ENCODE peak calls at places on chromosomes 13 and 19, in six cellular contexts. W is prostate gland, A is heart right ventricle, F is psoas muscle, S is lower lobe of right lung, I is tibial artery. L is an unnamed sample.

GRCh38 chr13:42279080-42279479 is 7.1 kb downstream of the AKAP11 start:
- DNase-seq in W (no peak), A (no peak), F (no peak), S (no peak), I (no peak), L (no peak)

GRCh38 chr13:50323440-50324070 is 308.3 kb downstream of the KCNRG start:
- DNase-seq in W (no peak), A (no peak), F (no peak), S (no peak), I (no peak), L (no peak)

GRCh38 chr13:39144941-39145533 is 106.8 kb downstream of the NHLRC3 start:
- DNase-seq in W (peak), A (peak), F (peak), S (no peak), I (peak), L (peak)

GRCh38 chr13:93004919-93005318 is 221.7 kb upstream of the GPC6 start:
- DNase-seq in W (no peak), A (no peak), F (no peak), S (no peak), I (no peak), L (no peak)

GRCh38 chr19:5150902-5151741 is 182.2 kb downstream of the KDM4B start:
- DNase-seq in W (no peak), A (peak), F (peak), S (peak), I (peak), L (peak)

GRCh38 chr19:3398114-3398899 is 31.9 kb downstream of the NFIC start:
- DNase-seq in W (peak), A (peak), F (peak), S (peak), I (peak), L (peak)

GRCh38 chr13:98202026-98202425 is 25.0 kb upstream of the RNF113B start:
- DNase-seq in W (no peak), A (peak), F (no peak), S (no peak), I (no peak), L (no peak)

GRCh38 chr19:6521718-6522646 is 8.8 kb upstream of the TNFSF9 start:
- DNase-seq in W (no peak), A (no peak), F (no peak), S (peak), I (no peak), L (peak)

GRCh38 chr13:70527553-70527952 is 419.3 kb upstream of the KLHL1 start:
- DNase-seq in W (no peak), A (no peak), F (no peak), S (no peak), I (no peak), L (no peak)

GRCh38 chr13:79936368-79937136 is 404.4 kb downstream of the SPRY2 start:
- DNase-seq in W (peak), A (no peak), F (no peak), S (no peak), I (peak), L (peak)

GRCh38 chr19:3895788-3896187 is 15.3 kb downstream of the ATCAY start:
- DNase-seq in W (no peak), A (no peak), F (no peak), S (no peak), I (no peak), L (no peak)

GRCh38 chr19:39032164-39032918 is at the start of gene FBXO27:
- DNase-seq in W (peak), A (peak), F (no peak), S (peak), I (no peak), L (peak)

GRCh38 chr13:35514801-35515502 is 38.5 kb upstream of the MAB21L1 start:
- DNase-seq in W (no peak), A (no peak), F (no peak), S (no peak), I (no peak), L (no peak)

GRCh38 chr13:114299604-114300305 is 14.5 kb upstream of the CHAMP1 start:
- DNase-seq in W (no peak), A (no peak), F (peak), S (no peak), I (no peak), L (no peak)

GRCh38 chr13:51629711-51630575 is 45.7 kb downstream of the WDFY2 start:
- DNase-seq in W (no peak), A (no peak), F (no peak), S (no peak), I (no peak), L (no peak)

GRCh38 chr19:48135411-48135810 is 24.8 kb upstream of the PLA2G4C start:
- DNase-seq in W (no peak), A (no peak), F (no peak), S (no peak), I (no peak), L (no peak)

GRCh38 chr13:75415720-75416119 is 66.2 kb downstream of the TBC1D4 start:
- DNase-seq in W (no peak), A (no peak), F (no peak), S (no peak), I (no peak), L (no peak)

GRCh38 chr19:33406521-33407139 is 33.1 kb downstream of the CEBPG start:
- DNase-seq in W (peak), A (peak), F (peak), S (peak), I (peak), L (peak)

GRCh38 chr13:21872795-21873194 is 201.9 kb downstream of the FGF9 start:
- DNase-seq in W (no peak), A (no peak), F (no peak), S (no peak), I (no peak), L (no peak)

GRCh38 chr13:76707360-76707759 is 178.8 kb downstream of the KCTD12 start:
- DNase-seq in W (no peak), A (no peak), F (no peak), S (no peak), I (no peak), L (no peak)

GRCh38 chr13:81302125-81302524 is 961.2 kb upstream of the SPRY2 start:
- DNase-seq in W (no peak), A (no peak), F (no peak), S (no peak), I (no peak), L (no peak)

GRCh38 chr19:3699071-3699740 is 1.1 kb downstream of the PIP5K1C start:
- DNase-seq in W (no peak), A (peak), F (peak), S (peak), I (peak), L (no peak)

GRCh38 chr13:30832377-30832776 is 73.7 kb upstream of the MEDAG start:
- DNase-seq in W (no peak), A (no peak), F (no peak), S (no peak), I (no peak), L (no peak)

GRCh38 chr13:77918391-77919261 is at the start of gene EDNRB:
- DNase-seq in W (peak), A (peak), F (peak), S (peak), I (no peak), L (peak)

GRCh38 chr13:42525035-42525504 is 48.9 kb upstream of the TNFSF11 start:
- DNase-seq in W (no peak), A (no peak), F (no peak), S (no peak), I (no peak), L (no peak)

GRCh38 chr13:20685042-20685441 is 18.5 kb upstream of the IL17D start:
- DNase-seq in W (no peak), A (no peak), F (no peak), S (no peak), I (no peak), L (no peak)

GRCh38 chr13:32261567-32261966 is 53.6 kb downstream of the ZAR1L start:
- DNase-seq in W (peak), A (peak), F (peak), S (no peak), I (peak), L (peak)

GRCh38 chr19:13022859-13023636 is 27.8 kb downstream of the NFIX start:
- DNase-seq in W (peak), A (peak), F (peak), S (peak), I (peak), L (peak)

GRCh38 chr13:49098771-49099512 is 121.2 kb upstream of the MLNR start:
- DNase-seq in W (no peak), A (no peak), F (no peak), S (no peak), I (no peak), L (no peak)

GRCh38 chr19:19385900-19386339 is 19.6 kb upstream of the GATAD2A start:
- DNase-seq in W (peak), A (no peak), F (no peak), S (peak), I (no peak), L (peak)

GRCh38 chr19:8463343-8463742 is 18.6 kb downstream of the HNRNPM start:
- DNase-seq in W (no peak), A (no peak), F (no peak), S (no peak), I (no peak), L (no peak)

GRCh38 chr19:49932731-49933131 is 3.4 kb upstream of the NUP62 start:
- DNase-seq in W (no peak), A (no peak), F (no peak), S (no peak), I (no peak), L (no peak)

GRCh38 chr13:66207610-66208009 is 1022.5 kb downstream of the PCDH9 start:
- DNase-seq in W (no peak), A (no peak), F (no peak), S (no peak), I (no peak), L (no peak)

GRCh38 chr13:37144661-37145060 is 39.2 kb upstream of the CSNK1A1L start:
- DNase-seq in W (no peak), A (no peak), F (no peak), S (no peak), I (no peak), L (no peak)

GRCh38 chr13:28820099-28821051 is at the start of gene MTUS2:
- DNase-seq in W (no peak), A (no peak), F (no peak), S (no peak), I (no peak), L (no peak)

GRCh38 chr19:1129535-1129934 is 25.7 kb downstream of the GPX4 start:
- DNase-seq in W (no peak), A (no peak), F (no peak), S (no peak), I (no peak), L (no peak)

GRCh38 chr19:1133471-1133929 is 29.7 kb downstream of the GPX4 start:
- DNase-seq in W (no peak), A (no peak), F (no peak), S (peak), I (no peak), L (no peak)

GRCh38 chr19:1130801-1131717 is 27.3 kb downstream of the GPX4 start:
- DNase-seq in W (no peak), A (no peak), F (no peak), S (no peak), I (no peak), L (no peak)

GRCh38 chr19:1132625-1133383 is 29.0 kb downstream of the GPX4 start:
- DNase-seq in W (no peak), A (no peak), F (no peak), S (peak), I (no peak), L (no peak)

DNA sequence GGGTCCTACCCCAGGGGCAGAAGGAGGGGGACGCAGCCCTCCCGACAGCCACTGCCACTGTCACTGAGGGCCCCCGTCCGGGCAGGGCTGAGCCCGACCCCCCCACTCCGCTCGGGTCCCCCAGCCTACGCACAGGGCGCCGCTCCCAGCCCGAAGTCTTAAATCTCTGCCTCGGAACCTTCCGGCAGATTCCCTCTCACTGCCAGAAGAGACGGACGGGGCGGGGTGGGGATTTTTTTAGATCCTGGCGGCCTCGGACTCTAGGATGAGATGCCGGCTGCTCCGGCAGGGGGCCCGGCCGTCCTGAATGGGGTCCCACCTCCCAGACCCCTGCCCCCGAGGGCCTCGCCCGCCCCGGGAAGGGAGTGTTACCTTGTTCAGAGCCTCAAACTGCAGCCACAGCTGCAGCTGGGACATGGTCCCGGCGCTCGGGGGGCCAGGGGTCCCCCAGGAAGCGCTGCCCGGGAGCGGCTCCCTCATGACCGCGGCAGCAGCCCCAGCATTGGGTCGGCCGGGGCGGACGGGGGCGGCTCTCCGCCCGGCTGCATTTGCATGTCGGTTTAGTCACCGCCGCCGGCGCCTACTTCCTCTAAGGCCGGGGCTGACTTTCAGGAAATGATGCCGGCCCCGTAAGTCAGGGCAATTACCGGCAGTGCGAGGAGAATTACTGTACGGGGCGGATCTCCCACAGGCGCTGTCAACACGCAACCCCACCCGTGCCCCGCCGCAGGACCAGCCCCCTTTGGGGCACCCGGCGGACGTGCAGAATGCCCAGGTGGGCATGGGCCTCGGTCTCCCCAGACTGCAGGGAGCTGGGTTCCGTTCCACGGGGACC is 28.1 kb downstream of the GPX4 start:
- DNase-seq in W (peak), A (peak), F (peak), S (peak), I (peak), L (peak)
- TF ChIP-seq CTCF in W (no peak), A (peak), F (no peak), S (peak), I (peak), L (no peak)

DNA sequence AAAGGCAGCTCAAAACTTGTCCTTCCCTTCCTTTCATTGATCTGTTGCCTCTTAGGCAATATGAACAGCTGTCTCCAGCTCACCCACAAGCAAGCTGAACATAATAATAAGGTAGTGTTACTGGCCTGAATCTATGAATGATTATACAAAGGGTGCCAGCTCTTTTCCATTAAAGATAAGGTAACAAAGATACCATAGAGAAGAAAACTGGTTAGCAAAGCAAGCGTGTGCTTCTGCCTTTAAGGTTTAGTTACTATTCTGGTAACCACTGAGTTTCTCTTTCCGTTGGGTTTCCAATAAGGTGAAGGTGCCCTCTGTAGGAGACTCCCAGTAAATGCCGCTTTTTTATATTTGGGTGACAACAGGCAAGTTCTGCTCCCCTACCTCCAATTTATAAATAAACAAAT is 12.1 kb upstream of the DACH1 start:
- DNase-seq in W (peak), A (no peak), F (no peak), S (no peak), I (no peak), L (no peak)
- TF ChIP-seq CTCF in W (peak), A (peak), F (peak), S (peak), I (peak), L (peak)

GRCh38 chr19:43132696-43133095 is 50.2 kb upstream of the PSG2 start:
- DNase-seq in W (no peak), A (no peak), F (no peak), S (no peak), I (no peak), L (no peak)
- TF ChIP-seq CTCF in W (no peak), A (no peak), F (no peak), S (no peak), I (no peak), L (no peak)

DNA sequence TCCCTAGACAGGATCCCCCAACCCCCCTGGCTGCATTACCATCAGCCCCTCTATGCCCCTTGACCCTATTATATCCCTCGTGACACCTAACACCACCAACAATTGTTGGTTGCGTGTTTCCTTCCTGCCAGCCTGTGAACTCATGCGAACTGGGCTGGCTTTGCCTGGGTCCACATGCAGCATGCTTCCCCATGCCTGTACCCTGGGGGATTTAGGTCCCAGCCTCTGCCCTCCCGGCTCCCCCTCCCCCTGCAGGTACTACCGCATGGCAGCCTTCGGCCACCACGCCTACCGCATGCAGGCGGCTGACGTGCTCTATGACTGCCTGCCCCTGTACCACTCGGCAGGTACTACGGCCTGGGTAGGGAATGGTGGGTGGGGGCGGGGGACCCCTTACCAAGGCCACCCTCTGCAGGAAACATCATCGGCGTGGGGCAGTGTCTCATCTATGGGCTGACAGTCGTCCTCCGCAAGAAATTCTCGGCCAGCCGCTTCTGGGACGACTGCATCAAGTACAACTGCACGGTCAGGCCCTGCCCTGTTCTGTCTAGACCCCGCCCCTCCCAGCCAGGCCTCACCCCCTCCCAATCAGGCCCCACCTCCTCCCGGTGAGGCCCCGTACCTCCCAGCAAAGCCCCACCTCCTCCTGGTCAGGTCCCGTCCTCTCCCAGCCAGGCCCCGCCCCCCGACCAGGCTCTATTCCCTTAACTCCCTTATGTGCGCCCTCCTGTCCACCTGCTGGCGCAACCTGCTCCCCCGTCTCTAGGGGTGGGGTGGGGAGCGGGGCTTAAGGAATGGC is 18.5 kb downstream of the SLC27A1 start:
- DNase-seq in W (peak), A (peak), F (no peak), S (peak), I (peak), L (peak)
- TF ChIP-seq CTCF in W (no peak), A (peak), F (peak), S (peak), I (no peak), L (peak)

GRCh38 chr19:44694184-44694579 is 4.8 kb upstream of the CEACAM16 start:
- DNase-seq in W (no peak), A (no peak), F (no peak), S (no peak), I (no peak), L (no peak)
- TF ChIP-seq CTCF in W (no peak), A (no peak), F (no peak), S (peak), I (no peak), L (no peak)

DNA sequence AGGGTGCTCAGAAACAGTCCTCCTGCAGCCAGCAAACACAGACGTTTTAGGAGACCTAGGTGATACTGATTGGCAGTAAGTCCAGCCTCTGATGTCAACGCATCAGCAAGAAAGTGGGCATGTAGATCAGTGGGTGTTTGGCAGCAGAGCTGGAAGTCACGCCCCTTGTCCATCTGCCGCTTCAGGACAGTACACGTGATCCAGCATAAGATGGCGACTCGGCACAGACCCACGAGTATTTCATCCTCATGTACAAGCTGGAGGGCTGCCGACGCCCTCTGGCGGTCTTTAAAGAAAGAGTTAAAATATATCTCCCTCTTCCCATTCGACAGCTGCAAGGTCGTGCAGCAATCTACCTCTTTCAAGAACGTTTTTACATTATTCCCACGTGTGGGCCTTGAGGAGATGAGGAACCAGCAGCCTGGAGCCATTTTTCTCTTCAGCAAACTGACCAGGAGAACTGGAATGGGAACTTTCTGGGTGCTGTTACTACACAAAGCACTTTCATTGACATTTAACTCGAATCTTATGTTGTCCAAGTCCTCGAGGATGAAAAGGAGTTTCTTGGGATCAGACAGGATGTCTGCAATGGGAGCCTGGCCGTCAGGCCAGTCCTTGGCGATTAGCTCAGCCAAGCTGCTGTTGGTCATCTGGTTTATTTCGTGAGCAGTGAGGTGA is 22.3 kb downstream of the NLRP11 start:
- DNase-seq in W (peak), A (peak), F (no peak), S (peak), I (no peak), L (peak)
- TF ChIP-seq CTCF in W (no peak), A (peak), F (no peak), S (peak), I (no peak), L (peak)

DNA sequence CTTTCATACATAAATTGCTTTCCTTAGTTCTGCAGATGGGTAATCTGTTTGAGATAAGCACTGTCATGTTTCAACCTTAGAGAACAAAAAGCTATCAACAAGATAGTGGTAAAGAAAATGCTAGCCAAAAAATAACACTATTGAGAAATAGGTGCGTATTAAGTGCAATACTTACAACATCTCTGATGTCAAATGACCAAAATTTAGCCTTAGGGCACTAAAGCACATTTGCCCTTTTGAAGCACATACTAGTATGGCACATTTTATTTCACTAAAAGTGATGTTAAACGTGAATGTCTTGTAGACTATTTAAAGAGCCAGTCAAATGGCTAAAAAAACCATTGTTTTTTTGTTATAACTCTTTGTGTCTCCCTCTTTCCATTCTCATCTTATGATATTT is 4.9 kb downstream of the KBTBD6 start:
- DNase-seq in W (no peak), A (no peak), F (no peak), S (no peak), I (no peak), L (no peak)
- TF ChIP-seq CTCF in W (no peak), A (no peak), F (no peak), S (no peak), I (no peak), L (no peak)